ENCODE peak calls at places on chromosomes 6 and 20, in ten cellular contexts. R is astrocyte of the spinal cord, T is Peyer's patch, Y is upper lobe of right lung, H is tibial nerve, C is GM10248, D is HFFc6, K is esophagus squamous epithelium, F is PC-3, Z is pancreas. B is an unnamed sample.

GRCh38 chr6:15253107-15254073 is 7.5 kb downstream of the JARID2 start:
- DNase-seq in R (no peak), T (no peak), Y (no peak), H (no peak), C (no peak), D (no peak), K (no peak), F (no peak), Z (no peak), B (no peak)

GRCh38 chr6:47478233-47479155 is 905 bp downstream of the CD2AP start:
- DNase-seq in R (peak; percentile 36), T (no peak), Y (no peak), H (peak; percentile 11), C (no peak), D (no peak), K (no peak), F (peak; percentile 34), Z (no peak), B (peak; percentile 36)

GRCh38 chr6:170005680-170006470 is 254.5 kb downstream of the ERMARD start:
- DNase-seq in R (no peak), T (no peak), Y (no peak), H (no peak), C (no peak), D (no peak), K (no peak), F (no peak), Z (no peak), B (no peak)

GRCh38 chr20:41411458-41411857 is 44.8 kb upstream of the EMILIN3 start:
- DNase-seq in R (peak; percentile 39), T (no peak), Y (no peak), H (no peak), C (no peak), D (peak; percentile 70), K (no peak), F (peak; percentile 59), Z (no peak), B (peak; percentile 21)

GRCh38 chr6:99885051-99885450 is 109.0 kb downstream of the MCHR2 start:
- DNase-seq in R (no peak), T (no peak), Y (no peak), H (no peak), C (no peak), D (no peak), K (no peak), F (peak; percentile 29), Z (no peak), B (no peak)

GRCh38 chr6:56101141-56101553 is 146.2 kb downstream of the COL21A1 start:
- DNase-seq in R (peak; percentile 97), T (no peak), Y (no peak), H (no peak), C (no peak), D (peak; percentile 93), K (no peak), F (peak; percentile 95), Z (no peak), B (peak; percentile 96)

GRCh38 chr20:7859371-7859802 is 80.9 kb downstream of the HAO1 start:
- DNase-seq in R (peak; percentile 81), T (no peak), Y (no peak), H (peak; percentile 41), C (peak; percentile 6), D (peak; percentile 54), K (no peak), F (peak; percentile 84), Z (no peak), B (peak; percentile 80)

GRCh38 chr6:45714795-45715507 is 300.7 kb downstream of the CLIC5 start:
- DNase-seq in R (peak; percentile 90), T (peak; percentile 72), Y (no peak), H (peak; percentile 65), C (peak; percentile 60), D (peak; percentile 74), K (no peak), F (peak; percentile 89), Z (peak; percentile 44), B (peak; percentile 92)

GRCh38 chr6:13702809-13703302 is 8.8 kb downstream of the RANBP9 start:
- DNase-seq in R (no peak), T (no peak), Y (no peak), H (no peak), C (peak; percentile 41), D (no peak), K (no peak), F (no peak), Z (no peak), B (no peak)

GRCh38 chr6:136113736-136114173 is 136.4 kb downstream of the MTFR2 start:
- DNase-seq in R (peak; percentile 83), T (peak; percentile 49), Y (no peak), H (peak; percentile 42), C (no peak), D (peak; percentile 85), K (no peak), F (peak; percentile 25), Z (no peak), B (peak; percentile 74)

GRCh38 chr6:148462203-148462602 is 119.6 kb downstream of the SASH1 start:
- DNase-seq in R (peak; percentile 44), T (no peak), Y (no peak), H (no peak), C (no peak), D (no peak), K (no peak), F (no peak), Z (no peak), B (peak; percentile 68)

GRCh38 chr6:74167951-74168350 is 471.9 kb downstream of the CD109 start:
- DNase-seq in R (no peak), T (no peak), Y (no peak), H (no peak), C (no peak), D (no peak), K (no peak), F (no peak), Z (no peak), B (no peak)

GRCh38 chr6:28907394-28907793 is 16.4 kb downstream of the TRIM27 start:
- DNase-seq in R (peak; percentile 70), T (no peak), Y (no peak), H (no peak), C (no peak), D (no peak), K (no peak), F (peak; percentile 33), Z (no peak), B (peak; percentile 96)

GRCh38 chr6:71454083-71454482 is 165.5 kb downstream of the OGFRL1 start:
- DNase-seq in R (no peak), T (no peak), Y (no peak), H (no peak), C (no peak), D (no peak), K (no peak), F (no peak), Z (no peak), B (no peak)

GRCh38 chr20:64065062-64065972 is 2.3 kb downstream of the TCEA2 start:
- DNase-seq in R (no peak), T (no peak), Y (no peak), H (no peak), C (no peak), D (no peak), K (no peak), F (no peak), Z (no peak), B (no peak)

GRCh38 chr6:36946526-36946925 is 8.0 kb upstream of the PI16 start:
- DNase-seq in R (no peak), T (peak; percentile 18), Y (peak; percentile 39), H (no peak), C (no peak), D (no peak), K (no peak), F (no peak), Z (no peak), B (no peak)

GRCh38 chr6:36947570-36948351 is 6.8 kb upstream of the PI16 start:
- DNase-seq in R (no peak), T (peak; percentile 51), Y (peak; percentile 38), H (no peak), C (no peak), D (no peak), K (no peak), F (no peak), Z (no peak), B (peak; percentile 23)

GRCh38 chr6:36945301-36945700 is 9.2 kb upstream of the PI16 start:
- DNase-seq in R (no peak), T (no peak), Y (no peak), H (no peak), C (no peak), D (no peak), K (no peak), F (no peak), Z (no peak), B (no peak)

GRCh38 chr6:36940027-36940426 is 14.5 kb upstream of the PI16 start:
- DNase-seq in R (no peak), T (peak; percentile 33), Y (no peak), H (no peak), C (no peak), D (no peak), K (no peak), F (no peak), Z (no peak), B (no peak)

DNA sequence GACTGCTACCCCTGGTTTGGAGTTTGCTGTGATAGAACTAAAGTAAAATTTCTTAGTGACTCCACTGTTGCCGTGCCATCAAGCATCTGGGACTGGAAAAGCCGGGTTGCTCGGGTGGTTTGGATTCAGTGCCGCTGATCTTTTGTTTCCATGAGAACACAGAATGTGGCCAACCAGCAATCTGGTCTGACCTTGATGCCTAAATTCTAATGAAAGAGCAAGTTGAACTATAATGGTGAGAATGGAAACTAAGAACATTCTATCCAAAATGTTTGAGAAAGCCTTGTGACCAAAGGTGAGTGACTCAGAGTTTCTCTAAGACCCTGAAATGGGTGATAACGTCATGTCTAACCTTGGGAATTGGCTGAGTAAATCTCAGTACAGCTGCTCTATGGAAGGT is 9.9 kb upstream of the PI16 start:
- DNase-seq in R (no peak), T (peak; percentile 21), Y (no peak), H (no peak), C (no peak), D (no peak), K (no peak), F (no peak), Z (no peak), B (peak; percentile 41)
- TF ChIP-seq CTCF in R (no peak), T (no peak), Y (no peak), H (no peak), C (no peak), D (no peak), K (no peak), F (no peak), Z (no peak), B (no peak)

GRCh38 chr20:57619053-57619831 is 984 bp downstream of the ZBP1 start:
- DNase-seq in R (no peak), T (peak; percentile 94), Y (peak; percentile 75), H (no peak), C (peak; percentile 75), D (no peak), K (no peak), F (no peak), Z (peak; percentile 38), B (no peak)
- TF ChIP-seq CTCF in R (no peak), T (no peak), Y (no peak), H (no peak), C (no peak), D (no peak), K (no peak), F (no peak), Z (no peak), B (no peak)

GRCh38 chr6:40754481-40755045 is 167.4 kb upstream of the LRFN2 start:
- DNase-seq in R (no peak), T (no peak), Y (no peak), H (no peak), C (no peak), D (no peak), K (no peak), F (no peak), Z (no peak), B (no peak)
- TF ChIP-seq CTCF in R (no peak), T (no peak), Y (no peak), H (no peak), C (no peak), D (no peak), K (no peak), F (no peak), Z (no peak), B (no peak)

GRCh38 chr6:139050770-139051313 is 22.3 kb downstream of the ABRACL start:
- DNase-seq in R (no peak), T (no peak), Y (no peak), H (no peak), C (no peak), D (no peak), K (no peak), F (no peak), Z (no peak), B (no peak)
- TF ChIP-seq CTCF in R (no peak), T (peak; percentile 10), Y (no peak), H (no peak), C (no peak), D (no peak), K (no peak), F (no peak), Z (no peak), B (no peak)